ENCODE peak calls at places on chromosomes 4 and X, in five cellular contexts. P is H9, L is mesenchymal stem cell, B is IMR-90, Y is H1. N is an unnamed sample. For H3K79me1, the result is how much of the 10 kb centered on the place peaks cover.

GRCh38 chr4:103158760-103159159 is 39.4 kb downstream of the CENPE start:
- DNase-seq in B (no peak), P (no peak), Y (no peak), L (no peak), N (no peak)

GRCh38 chr4:127993150-127993549 is 27.9 kb downstream of the ABHD18 start:
- DNase-seq in L (no peak), P (no peak), B (no peak), Y (no peak), N (no peak)

GRCh38 chrX:70479197-70479969 is 34.7 kb downstream of the DLG3 start:
- DNase-seq in Y (no peak), P (no peak), B (peak), L (peak), N (no peak)

GRCh38 chr4:186932196-186932595 is 208.5 kb upstream of the FAT1 start:
- DNase-seq in L (no peak), P (no peak), Y (no peak), B (no peak), N (no peak)

GRCh38 chr4:163165217-163166017 is 1.3 kb downstream of the NAF1 start:
- DNase-seq in B (peak), L (peak), P (no peak), Y (no peak), N (no peak)

GRCh38 chrX:31099536-31100090 is 27.8 kb upstream of the FTHL17 start:
- DNase-seq in Y (no peak), P (no peak), L (no peak), B (no peak), N (no peak)

GRCh38 chr4:154231796-154232478 is 259.7 kb downstream of the DCHS2 start:
- DNase-seq in B (no peak), L (no peak), P (no peak), Y (no peak), N (no peak)

GRCh38 chr4:22712541-22712940 is 19.8 kb downstream of the GBA3 start:
- DNase-seq in L (no peak), B (no peak), P (no peak), Y (no peak), N (no peak)

GRCh38 chr4:130026185-130026584 is 930.2 kb downstream of the C4orf33 start:
- DNase-seq in L (no peak), B (no peak), Y (peak), P (peak), N (peak)

GRCh38 chr4:130029442-130029841 is 933.5 kb downstream of the C4orf33 start:
- DNase-seq in B (no peak), P (no peak), Y (no peak), L (no peak), N (no peak)

GRCh38 chr4:130025701-130026100 is 929.7 kb downstream of the C4orf33 start:
- DNase-seq in P (no peak), Y (no peak), L (no peak), B (no peak), N (no peak)

GRCh38 chr4:130031858-130032257 is 935.9 kb downstream of the C4orf33 start:
- DNase-seq in P (no peak), Y (no peak), B (no peak), L (no peak), N (no peak)

DNA sequence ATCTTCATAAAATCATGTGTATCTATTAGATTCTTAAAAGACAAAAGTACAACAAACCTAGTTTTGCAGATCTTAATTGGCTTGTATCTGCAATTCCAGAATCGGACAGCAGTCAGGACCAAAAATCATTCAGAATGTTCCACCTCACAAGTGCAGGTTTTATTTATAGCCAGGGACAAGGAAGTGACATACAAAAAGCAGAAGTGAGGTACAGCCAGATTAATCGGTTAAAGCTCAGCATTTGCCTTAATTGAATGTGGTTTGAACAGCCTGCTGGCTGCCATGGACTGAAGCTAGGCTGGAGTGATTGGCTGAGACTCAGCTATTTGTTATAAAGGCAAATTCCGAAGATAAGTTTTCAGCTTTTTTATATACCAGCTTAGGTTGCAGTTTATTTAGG is 932.6 kb downstream of the C4orf33 start:
- DNase-seq in Y (no peak), P (no peak), L (no peak), B (no peak), N (no peak)
- H2AFZ ChIP-seq in Y (no peak), P (no peak), L (no peak), B (no peak), N (peak)

GRCh38 chr4:123503698-123504389 is 107.2 kb downstream of the SPRY1 start:
- DNase-seq in B (no peak), Y (no peak), L (no peak), P (no peak), N (no peak)
- H2BK15ac ChIP-seq in B (no peak), Y (peak), L (no peak), P (no peak), N (no peak)

DNA sequence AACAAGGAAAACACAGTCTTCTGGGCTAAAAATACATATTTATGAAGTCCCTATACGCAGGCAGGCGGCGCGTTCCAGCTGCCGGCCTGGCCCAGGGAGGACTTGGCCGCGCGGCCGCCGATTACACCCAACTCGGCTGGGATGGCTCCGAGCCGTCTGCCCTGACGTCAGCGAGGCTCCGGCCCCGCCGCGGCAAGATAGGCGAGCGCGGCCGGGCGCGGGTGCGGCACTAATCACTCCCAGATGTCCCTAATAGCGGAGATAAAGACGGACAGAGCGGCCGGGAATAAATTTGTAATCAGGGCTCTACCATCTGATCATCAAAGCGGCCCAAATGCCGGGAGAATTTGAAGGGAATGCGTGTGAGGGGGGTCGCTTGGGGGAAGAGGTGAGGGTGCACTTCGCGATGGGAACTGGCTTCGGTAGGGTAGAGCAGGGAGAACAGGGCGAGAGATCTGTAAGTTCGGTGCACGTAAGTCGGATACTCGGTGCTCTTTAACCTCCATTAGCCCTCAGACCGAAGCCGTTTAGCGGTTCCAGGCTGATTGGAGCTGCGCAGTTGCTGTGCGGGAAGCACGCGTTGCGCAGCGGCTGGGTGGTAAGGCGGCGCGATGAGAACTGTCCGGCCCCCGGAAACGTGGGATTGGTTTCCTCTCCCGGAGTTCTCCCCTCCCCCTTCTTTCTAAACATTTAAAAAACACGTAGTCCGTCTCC is 7.7 kb downstream of the HAND2 start:
- DNase-seq in Y (peak), B (peak), P (peak), L (peak), N (no peak)
- H3K79me1 ChIP-seq in Y (under half), B (under half), P (under half), L (under half), N (under half)

GRCh38 chr4:56511098-56511497 is 5.5 kb downstream of the ARL9 start:
- DNase-seq in P (no peak), L (no peak), Y (no peak), B (no peak), N (no peak)

GRCh38 chr4:56505269-56506109 is at the start of gene ARL9:
- DNase-seq in L (peak), Y (peak), P (peak), B (peak), N (peak)

GRCh38 chr4:56512166-56512565 is 6.6 kb downstream of the ARL9 start:
- DNase-seq in P (no peak), L (peak), Y (no peak), B (peak), N (no peak)

GRCh38 chr4:56506110-56506705 is 617 bp downstream of the ARL9 start:
- DNase-seq in B (no peak), L (peak), P (peak), Y (peak), N (peak)
- H2AFZ ChIP-seq in B (peak), L (no peak), P (no peak), Y (peak), N (no peak)